ENCODE peak calls at places on chromosomes 5 and 9, in nine cellular contexts. K is stomach; Q is CD4-positive, alpha-beta memory T cell; F is ovary; A is GM23248; S is heart left ventricle; Y is astrocyte; V is transverse colon; R is upper lobe of right lung. D is an unnamed sample. For H3K9me3, the result is how much of the 10 kb centered on the place peaks cover.

GRCh38 chr5:57915536-57915935 is 432.9 kb upstream of the ACTBL2 start:
- DNase-seq in K (no peak), Q (no peak), F (no peak), A (no peak), S (no peak), Y (no peak), V (no peak), R (no peak), D (no peak)

GRCh38 chr9:123654647-123655637 is 275.0 kb downstream of the DENND1A start:
- DNase-seq in K (no peak), Q (no peak), F (no peak), A (no peak), S (no peak), Y (no peak), V (no peak), R (no peak), D (no peak)

GRCh38 chr9:117645245-117645636 is 59.0 kb upstream of the TLR4 start:
- DNase-seq in K (no peak), Q (no peak), F (no peak), A (no peak), S (no peak), Y (no peak), V (no peak), R (no peak), D (no peak)

GRCh38 chr5:139494832-139495231 is 12.3 kb upstream of the STING1 start:
- DNase-seq in K (no peak), Q (no peak), F (no peak), A (peak), S (no peak), Y (peak), V (no peak), R (no peak), D (no peak)

GRCh38 chr5:69493235-69493925 is 790 bp downstream of the OCLN start:
- DNase-seq in K (peak), Q (no peak), F (peak), A (peak), S (no peak), Y (peak), V (peak), R (peak), D (no peak)

GRCh38 chr5:93092349-93093105 is 488.5 kb downstream of the NR2F1-AS1 start:
- DNase-seq in K (no peak), Q (no peak), F (no peak), A (peak), S (no peak), Y (peak), V (no peak), R (no peak), D (no peak)

GRCh38 chr5:57176350-57176857 is 2.5 kb downstream of the GPBP1 start:
- DNase-seq in K (no peak), Q (peak), F (no peak), A (peak), S (no peak), Y (peak), V (no peak), R (no peak), D (no peak)

GRCh38 chr9:38024036-38024681 is 44.9 kb downstream of the SHB start:
- DNase-seq in K (no peak), Q (no peak), F (peak), A (peak), S (no peak), Y (peak), V (peak), R (peak), D (peak)

GRCh38 chr5:124252094-124252750 is 494.2 kb downstream of the ZNF608 start:
- DNase-seq in K (no peak), Q (no peak), F (no peak), A (no peak), S (no peak), Y (peak), V (no peak), R (no peak), D (no peak)

GRCh38 chr5:109455598-109456096 is 45.9 kb upstream of the PJA2 start:
- DNase-seq in K (no peak), Q (no peak), F (no peak), A (peak), S (no peak), Y (peak), V (peak), R (no peak), D (no peak)

GRCh38 chr5:1010181-1010510 is 1.5 kb downstream of the NKD2 start:
- DNase-seq in K (no peak), Q (no peak), F (no peak), A (no peak), S (no peak), Y (no peak), V (no peak), R (no peak), D (no peak)

GRCh38 chr9:134367796-134368490 is 41.7 kb downstream of the RXRA start:
- DNase-seq in K (no peak), Q (no peak), F (no peak), A (no peak), S (no peak), Y (no peak), V (no peak), R (no peak), D (no peak)

GRCh38 chr9:137411670-137412380 is 11.1 kb downstream of the EXD3 start:
- DNase-seq in K (peak), Q (no peak), F (peak), A (peak), S (peak), Y (peak), V (peak), R (peak), D (peak)

GRCh38 chr5:112697301-112697700 is 40.4 kb upstream of the APC start:
- DNase-seq in K (no peak), Q (no peak), F (no peak), A (no peak), S (no peak), Y (no peak), V (no peak), R (no peak), D (no peak)

GRCh38 chr5:138458353-138458752 is 6.9 kb upstream of the EGR1 start:
- DNase-seq in K (no peak), Q (no peak), F (peak), A (no peak), S (no peak), Y (no peak), V (no peak), R (no peak), D (no peak)

GRCh38 chr5:72835633-72836032 is 19.2 kb downstream of the TNPO1 start:
- DNase-seq in K (no peak), Q (no peak), F (no peak), A (no peak), S (no peak), Y (no peak), V (no peak), R (no peak), D (no peak)

GRCh38 chr9:21985964-21986667 is 8.1 kb downstream of the CDKN2A start:
- DNase-seq in K (no peak), Q (no peak), F (no peak), A (no peak), S (no peak), Y (no peak), V (no peak), R (no peak), D (no peak)

GRCh38 chr5:174317261-174317894 is 271.9 kb downstream of the NSG2 start:
- DNase-seq in K (no peak), Q (no peak), F (peak), A (peak), S (no peak), Y (peak), V (no peak), R (peak), D (no peak)

GRCh38 chr9:91949293-91949945 is 609 bp downstream of the ROR2 start:
- DNase-seq in K (no peak), Q (no peak), F (peak), A (peak), S (no peak), Y (no peak), V (no peak), R (no peak), D (no peak)

GRCh38 chr9:127567898-127568617 is 44.0 kb upstream of the STXBP1 start:
- DNase-seq in K (no peak), Q (no peak), F (no peak), A (peak), S (peak), Y (no peak), V (peak), R (no peak), D (peak)

GRCh38 chr9:97384406-97385262 is 27.3 kb upstream of the TDRD7 start:
- DNase-seq in K (peak), Q (no peak), F (no peak), A (no peak), S (no peak), Y (no peak), V (no peak), R (no peak), D (no peak)

GRCh38 chr9:13278023-13278367 is 1.5 kb downstream of the MPDZ start:
- DNase-seq in K (no peak), Q (no peak), F (no peak), A (no peak), S (no peak), Y (peak), V (no peak), R (no peak), D (no peak)

GRCh38 chr5:36696059-36696673 is 89.8 kb downstream of the SLC1A3 start:
- DNase-seq in K (peak), Q (peak), F (peak), A (peak), S (no peak), Y (peak), V (peak), R (peak), D (peak)

GRCh38 chr5:134547579-134547978 is 22.1 kb downstream of the JADE2 start:
- DNase-seq in K (peak), Q (no peak), F (no peak), A (peak), S (no peak), Y (peak), V (no peak), R (no peak), D (peak)

GRCh38 chr5:77319140-77319539 is 108.7 kb downstream of the PDE8B start:
- DNase-seq in K (no peak), Q (no peak), F (no peak), A (no peak), S (no peak), Y (no peak), V (no peak), R (no peak), D (no peak)

GRCh38 chr5:72543365-72543764 is 36.2 kb upstream of the ZNF366 start:
- DNase-seq in K (no peak), Q (no peak), F (no peak), A (peak), S (no peak), Y (peak), V (no peak), R (no peak), D (no peak)

GRCh38 chr5:78718185-78718584 is 69.6 kb upstream of the LHFPL2 start:
- DNase-seq in K (no peak), Q (no peak), F (no peak), A (no peak), S (no peak), Y (no peak), V (no peak), R (no peak), D (no peak)

GRCh38 chr5:141421489-141421855 is 621 bp downstream of the PCDHGA11 start:
- DNase-seq in K (no peak), Q (no peak), F (no peak), A (peak), S (no peak), Y (no peak), V (no peak), R (no peak), D (no peak)

GRCh38 chr5:141413540-141414069 is 818 bp downstream of the PCDHGA10 start:
- DNase-seq in K (no peak), Q (no peak), F (no peak), A (no peak), S (no peak), Y (no peak), V (no peak), R (no peak), D (no peak)

GRCh38 chr5:141420855-141421488 is at the start of gene PCDHGA11:
- DNase-seq in K (no peak), Q (peak), F (no peak), A (peak), S (peak), Y (peak), V (no peak), R (no peak), D (peak)

GRCh38 chr5:141422742-141423291 is 2.0 kb downstream of the PCDHGA11 start:
- DNase-seq in K (no peak), Q (no peak), F (no peak), A (no peak), S (no peak), Y (no peak), V (no peak), R (no peak), D (no peak)

GRCh38 chr5:141419074-141419880 is 1.6 kb upstream of the PCDHGA11 start:
- DNase-seq in K (no peak), Q (no peak), F (no peak), A (no peak), S (peak), Y (no peak), V (no peak), R (no peak), D (no peak)
- H3K9me3 ChIP-seq in K (half or more), Q (under half), F (half or more), A (under half), S (half or more), Y (half or more), V (half or more), R (half or more), D (under half)

GRCh38 chr9:88084816-88085215 is 53.5 kb downstream of the SPATA31C2 start:
- DNase-seq in K (no peak), Q (no peak), F (no peak), A (no peak), S (no peak), Y (no peak), V (no peak), R (no peak), D (no peak)
- H3K9me3 ChIP-seq in K (under half), Q (under half), F (under half), A (under half), S (under half), Y (under half), V (under half), R (under half), D (under half)

GRCh38 chr5:13356226-13356625 is 588.3 kb downstream of the DNAH5 start:
- DNase-seq in K (no peak), Q (no peak), F (no peak), A (no peak), S (no peak), Y (peak), V (no peak), R (no peak), D (no peak)
- H3K9me3 ChIP-seq in K (under half), Q (under half), F (under half), A (under half), S (under half), Y (under half), V (under half), R (under half), D (under half)

DNA sequence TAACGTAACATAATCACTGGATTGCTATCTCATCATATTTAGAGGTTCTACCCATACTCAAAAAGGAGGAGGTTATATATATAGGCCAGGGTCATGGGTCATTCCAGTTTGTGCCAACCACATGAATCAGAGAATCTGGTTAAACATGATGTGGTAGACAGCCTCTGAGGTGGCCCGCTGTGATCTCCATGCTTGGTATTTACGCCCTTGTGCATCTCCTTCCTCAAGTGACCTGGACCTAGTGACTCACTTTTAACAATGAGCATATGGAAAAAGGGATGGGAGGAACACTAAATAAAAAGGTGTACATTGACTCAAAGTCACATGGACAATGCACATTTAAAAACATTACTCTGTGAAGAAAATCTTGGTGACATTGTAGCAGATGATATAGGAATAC is 77.7 kb upstream of the CTNND2 start:
- DNase-seq in K (no peak), Q (no peak), F (no peak), A (no peak), S (no peak), Y (no peak), V (no peak), R (no peak), D (no peak)
- H3K9me3 ChIP-seq in K (under half), Q (under half), F (under half), A (under half), S (under half), Y (under half), V (under half), R (under half), D (under half)

DNA sequence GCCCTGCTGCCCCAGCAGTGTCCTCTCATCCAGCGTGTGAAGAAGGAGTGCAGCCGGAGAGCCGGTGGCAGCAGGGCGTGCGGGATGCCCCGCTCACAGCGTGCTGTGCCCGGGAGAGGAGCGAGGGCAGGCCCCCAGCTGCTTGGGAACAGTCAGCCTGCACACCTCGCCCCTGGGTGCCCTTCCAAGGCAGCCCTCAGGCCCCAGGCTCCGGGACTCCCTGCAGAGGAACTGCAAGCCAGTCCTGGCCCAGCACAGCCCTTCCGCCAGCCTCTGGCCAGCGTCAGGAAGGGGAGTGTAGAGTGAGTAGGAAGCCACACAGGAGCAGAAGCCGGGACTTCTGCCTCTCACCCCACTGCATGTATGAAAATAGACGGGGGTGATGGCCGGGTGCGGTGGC is 43.5 kb downstream of the ADAMTS2 start:
- DNase-seq in K (no peak), Q (no peak), F (peak), A (no peak), S (peak), Y (no peak), V (no peak), R (peak), D (no peak)
- H3K9me3 ChIP-seq in K (under half), Q (under half), F (under half), A (under half), S (under half), Y (under half), V (under half), R (under half), D (under half)

GRCh38 chr5:10984021-10984420 is 223.0 kb upstream of the DAP start:
- DNase-seq in K (no peak), Q (no peak), F (no peak), A (no peak), S (no peak), Y (no peak), V (no peak), R (no peak), D (no peak)
- H3K9me3 ChIP-seq in K (under half), Q (under half), F (under half), A (under half), S (under half), Y (under half), V (under half), R (under half), D (under half)